ENCODE peak calls at places on chromosomes 2 and 18, in seven cellular contexts. Y is stimulated activated CD4-positive, alpha-beta T cell treated with anti-CD3 and anti-CD28 coated beads, Interleukin-15, amount 100 ng/mL, for 1 hour; Q is ELR; Z is GM20000; R is hypothalamus; V is SW480; C is NCI-H1092 treated with DMSO at 0.1 percent for 48 hours. D is an unnamed sample.

GRCh38 chr2:10062931-10063365 is 17.3 kb downstream of the CYS1 start:
- DNase-seq in Y (no peak), Q (no peak), Z (no peak), R (no peak), V (no peak), C (no peak), D (no peak)

GRCh38 chr2:236014408-236015131 is 153.6 kb downstream of the GBX2 start:
- DNase-seq in Y (no peak), Q (no peak), Z (no peak), R (no peak), V (peak), C (no peak), D (no peak)

GRCh38 chr18:49948975-49949374 is 135.6 kb upstream of the ACAA2 start:
- DNase-seq in Y (no peak), Q (no peak), Z (no peak), R (no peak), V (no peak), C (no peak), D (no peak)

GRCh38 chr2:20523798-20524197 is 76.9 kb downstream of the RHOB start:
- DNase-seq in Y (no peak), Q (no peak), Z (no peak), R (no peak), V (no peak), C (no peak), D (no peak)

GRCh38 chr2:241227635-241227993 is 39.1 kb downstream of the ANO7 start:
- DNase-seq in Y (no peak), Q (no peak), Z (no peak), R (no peak), V (no peak), C (no peak), D (no peak)

GRCh38 chr18:22451796-22452195 is 34.1 kb upstream of the CTAGE1 start:
- DNase-seq in Y (no peak), Q (peak), Z (peak), R (no peak), V (peak), C (no peak), D (no peak)

GRCh38 chr2:119234021-119235019 is 10.7 kb downstream of the STEAP3 start:
- DNase-seq in Y (no peak), Q (peak), Z (no peak), R (no peak), V (peak), C (peak), D (no peak)

GRCh38 chr2:230717595-230717994 is 5.0 kb downstream of the CAB39 start:
- DNase-seq in Y (no peak), Q (no peak), Z (no peak), R (no peak), V (no peak), C (no peak), D (no peak)

GRCh38 chr2:55604027-55604565 is 13.3 kb downstream of the PPP4R3B start:
- DNase-seq in Y (no peak), Q (peak), Z (no peak), R (no peak), V (no peak), C (no peak), D (no peak)

GRCh38 chr2:45922577-45922988 is 271.1 kb downstream of the PRKCE start:
- DNase-seq in Y (no peak), Q (no peak), Z (no peak), R (no peak), V (no peak), C (peak), D (peak)

GRCh38 chr2:223217373-223217772 is 165.4 kb downstream of the KCNE4 start:
- DNase-seq in Y (no peak), Q (no peak), Z (no peak), R (no peak), V (no peak), C (no peak), D (no peak)

GRCh38 chr2:225282858-225283693 is 116.4 kb upstream of the NYAP2 start:
- DNase-seq in Y (no peak), Q (peak), Z (peak), R (no peak), V (peak), C (peak), D (no peak)

GRCh38 chr18:62386616-62387015 is 61.5 kb downstream of the TNFRSF11A start:
- DNase-seq in Y (no peak), Q (no peak), Z (no peak), R (no peak), V (no peak), C (no peak), D (no peak)

GRCh38 chr2:23720705-23721453 is 206.0 kb downstream of the ATAD2B start:
- DNase-seq in Y (no peak), Q (no peak), Z (no peak), R (no peak), V (no peak), C (no peak), D (no peak)

GRCh38 chr2:14427982-14428567 is 204.4 kb upstream of the LRATD1 start:
- DNase-seq in Y (no peak), Q (peak), Z (no peak), R (no peak), V (no peak), C (no peak), D (no peak)

GRCh38 chr2:85539361-85540130 is 578 bp downstream of the MAT2A start:
- DNase-seq in Y (peak), Q (peak), Z (peak), R (peak), V (peak), C (peak), D (peak)

GRCh38 chr2:36478332-36478738 is 119.6 kb downstream of the FEZ2 start:
- DNase-seq in Y (no peak), Q (peak), Z (no peak), R (no peak), V (no peak), C (no peak), D (no peak)

GRCh38 chr2:68925298-68925885 is 27.3 kb downstream of the GKN2 start:
- DNase-seq in Y (no peak), Q (peak), Z (peak), R (no peak), V (peak), C (peak), D (peak)

GRCh38 chr18:56789004-56789888 is 138.1 kb downstream of the WDR7 start:
- DNase-seq in Y (no peak), Q (peak), Z (peak), R (no peak), V (peak), C (peak), D (no peak)

GRCh38 chr2:149200109-149200520 is 130.3 kb upstream of the LYPD6 start:
- DNase-seq in Y (no peak), Q (no peak), Z (no peak), R (no peak), V (no peak), C (no peak), D (no peak)

GRCh38 chr18:48839819-48840490 is 110.8 kb downstream of the SMAD7 start:
- DNase-seq in Y (no peak), Q (no peak), Z (no peak), R (no peak), V (no peak), C (no peak), D (no peak)

GRCh38 chr2:85770786-85771409 is 17.1 kb downstream of the ATOH8 start:
- DNase-seq in Y (no peak), Q (peak), Z (no peak), R (no peak), V (no peak), C (no peak), D (no peak)

GRCh38 chr2:144824611-144825010 is 304.7 kb upstream of the ZEB2 start:
- DNase-seq in Y (no peak), Q (no peak), Z (no peak), R (no peak), V (no peak), C (no peak), D (no peak)

GRCh38 chr2:9753276-9753600 is 90.0 kb upstream of the TAF1B start:
- DNase-seq in Y (peak), Q (peak), Z (peak), R (no peak), V (peak), C (no peak), D (no peak)

GRCh38 chr2:176137249-176137573 is 7.7 kb downstream of the HOXD8 start:
- DNase-seq in Y (no peak), Q (no peak), Z (no peak), R (no peak), V (no peak), C (no peak), D (no peak)

GRCh38 chr2:231482806-231483391 is 18.6 kb upstream of the NCL start:
- DNase-seq in Y (peak), Q (peak), Z (peak), R (peak), V (peak), C (peak), D (no peak)

GRCh38 chr2:190435031-190435677 is 27.0 kb downstream of the MFSD6 start:
- DNase-seq in Y (no peak), Q (no peak), Z (no peak), R (no peak), V (no peak), C (peak), D (no peak)

GRCh38 chr2:234528410-234529150 is 31.7 kb upstream of the ARL4C start:
- DNase-seq in Y (no peak), Q (peak), Z (no peak), R (no peak), V (no peak), C (no peak), D (no peak)

GRCh38 chr18:48902023-48902855 is 48.5 kb downstream of the SMAD7 start:
- DNase-seq in Y (no peak), Q (peak), Z (no peak), R (peak), V (no peak), C (peak), D (peak)